ENCODE peak calls at places on chromosomes 7 and 10, in nine cellular contexts. I is activated CD4-positive, CD25-positive, alpha-beta regulatory T cell; X is MM.1S; L is dermis blood vessel endothelial cell; N is kidney glomerular epithelial cell; U is RWPE1; T is NCI-H1092; H is stimulated activated naive CD4-positive, alpha-beta T cell treated with Interleukin-2 at 50 U/mL for 16 hours; D is fibroblast of villous mesenchyme. F is an unnamed sample.
A peak's percentile ranks its signal among the peaks of the same experiment; 100 is the strongest.

GRCh38 chr10:99431190-99431549 is 746 bp upstream of the GOT1 start:
- DNase-seq in U (peak; percentile 44), T (no peak), H (no peak), N (peak; percentile 22), I (no peak), D (peak; percentile 57), X (no peak), L (peak; percentile 43), F (peak; percentile 69)

GRCh38 chr7:137109966-137110930 is 233.3 kb downstream of the PTN start:
- DNase-seq in I (no peak), L (no peak), U (no peak), D (peak; percentile 56), X (no peak), N (peak; percentile 52), T (no peak), H (no peak), F (no peak)

GRCh38 chr10:93762979-93763391 is 5.2 kb downstream of the LGI1 start:
- DNase-seq in L (no peak), D (no peak), X (peak; percentile 17), U (no peak), T (no peak), N (no peak), H (no peak), I (no peak), F (peak; percentile 77)

GRCh38 chr10:69479241-69479730 is 28.0 kb downstream of the TSPAN15 start:
- DNase-seq in H (no peak), N (no peak), L (peak; percentile 92), I (no peak), X (no peak), D (no peak), T (peak; percentile 40), U (no peak), F (no peak)

GRCh38 chr10:98357208-98357836 is 57.7 kb downstream of the PYROXD2 start:
- DNase-seq in L (no peak), U (no peak), T (peak; percentile 68), H (no peak), I (no peak), D (peak; percentile 89), X (no peak), N (no peak), F (no peak)

GRCh38 chr7:151034312-151035023 is 6.2 kb downstream of the ABCB8 start:
- DNase-seq in L (no peak), I (no peak), N (no peak), T (no peak), D (no peak), U (no peak), X (no peak), H (no peak), F (no peak)

GRCh38 chr10:78319841-78320240 is 286.2 kb downstream of the RPS24 start:
- DNase-seq in I (no peak), D (no peak), U (no peak), T (no peak), X (no peak), H (no peak), L (no peak), N (no peak), F (no peak)

GRCh38 chr10:131477457-131478205 is 166.1 kb upstream of the TCERG1L start:
- DNase-seq in U (peak; percentile 17), T (no peak), H (no peak), L (no peak), I (no peak), X (no peak), D (no peak), N (no peak), F (no peak)

GRCh38 chr7:44158873-44159631 is 17.9 kb upstream of the MYL7 start:
- DNase-seq in T (no peak), I (no peak), H (no peak), X (no peak), U (no peak), D (no peak), N (no peak), L (no peak), F (peak; percentile 23)

GRCh38 chr10:4013651-4014085 is 228.7 kb upstream of the KLF6 start:
- DNase-seq in X (no peak), I (peak; percentile 15), T (peak; percentile 27), L (no peak), D (no peak), U (no peak), N (no peak), H (peak; percentile 75), F (no peak)

GRCh38 chr7:74187915-74188675 is 13.9 kb downstream of the EIF4H start:
- DNase-seq in N (peak; percentile 58), I (no peak), U (peak; percentile 39), X (no peak), D (peak; percentile 49), T (no peak), H (no peak), L (peak; percentile 28), F (no peak)

GRCh38 chr7:51084121-51084520 is 232.5 kb downstream of the COBL start:
- DNase-seq in U (no peak), I (no peak), X (no peak), D (no peak), H (no peak), L (no peak), N (no peak), T (no peak), F (no peak)

GRCh38 chr7:65436163-65436562 is 62.5 kb downstream of the ZNF92 start:
- DNase-seq in U (no peak), N (no peak), L (no peak), D (no peak), T (no peak), I (no peak), H (no peak), X (no peak), F (no peak)

GRCh38 chr10:48251525-48252353 is 22.8 kb downstream of the FRMPD2 start:
- DNase-seq in D (peak; percentile 4), U (peak; percentile 51), T (peak; percentile 28), L (no peak), X (no peak), H (no peak), I (no peak), N (peak; percentile 39), F (peak; percentile 88)

GRCh38 chr7:105673367-105674188 is 92.3 kb upstream of the EFCAB10 start:
- DNase-seq in I (no peak), H (no peak), L (peak; percentile 31), N (no peak), U (no peak), X (no peak), D (no peak), T (peak; percentile 94), F (no peak)

GRCh38 chr10:17056781-17057191 is 72.8 kb downstream of the CUBN start:
- DNase-seq in D (peak; percentile 78), I (no peak), T (no peak), N (no peak), U (no peak), X (no peak), H (no peak), L (peak; percentile 20), F (no peak)

GRCh38 chr10:110431659-110432058 is 66.0 kb upstream of the DUSP5 start:
- DNase-seq in U (no peak), N (no peak), L (no peak), T (no peak), I (no peak), H (no peak), D (no peak), X (no peak), F (peak; percentile 44)

GRCh38 chr10:119350529-119351001 is 143.2 kb downstream of the GRK5 start:
- DNase-seq in U (no peak), H (no peak), D (peak; percentile 82), N (no peak), T (no peak), X (no peak), L (no peak), I (no peak), F (no peak)

GRCh38 chr7:158067931-158068482 is 519.6 kb downstream of the PTPRN2 start:
- DNase-seq in T (no peak), I (no peak), N (no peak), X (no peak), H (no peak), L (no peak), D (no peak), U (no peak), F (no peak)

GRCh38 chr10:47396311-47396717 is 12.2 kb upstream of the ZNF488 start:
- DNase-seq in X (no peak), U (peak; percentile 67), N (no peak), L (no peak), I (no peak), H (no peak), D (no peak), T (no peak), F (peak; percentile 71)

GRCh38 chr7:144842377-144842851 is 6.6 kb upstream of the TPK1 start:
- DNase-seq in T (no peak), L (peak; percentile 85), D (no peak), X (peak; percentile 27), N (peak; percentile 86), U (peak; percentile 22), H (peak; percentile 12), I (no peak), F (no peak)

GRCh38 chr10:125087191-125087896 is 73.0 kb downstream of the CTBP2 start:
- DNase-seq in I (no peak), X (no peak), T (no peak), U (peak; percentile 76), D (peak; percentile 10), H (no peak), L (no peak), N (no peak), F (no peak)

GRCh38 chr10:25176421-25176968 is 1.7 kb downstream of the GPR158 start:
- DNase-seq in N (no peak), D (no peak), H (no peak), I (no peak), L (no peak), X (no peak), T (no peak), U (no peak), F (peak; percentile 56)

GRCh38 chr7:31065021-31065593 is 13.0 kb downstream of the ADCYAP1R1 start:
- DNase-seq in I (no peak), X (no peak), U (no peak), D (no peak), T (no peak), H (no peak), L (no peak), N (no peak), F (no peak)

GRCh38 chr7:27212587-27213149 is 12.8 kb upstream of the HOXA13 start:
- DNase-seq in X (no peak), I (no peak), H (no peak), N (no peak), D (no peak), T (no peak), U (no peak), L (no peak), F (peak; percentile 45)

GRCh38 chr7:50826371-50827172 is 43.9 kb upstream of the GRB10 start:
- DNase-seq in T (no peak), L (peak; percentile 97), U (peak; percentile 78), H (no peak), N (peak; percentile 93), X (no peak), D (peak; percentile 49), I (no peak), F (peak; percentile 76)